ENCODE peak calls at places on chromosome 17, in four cellular contexts. L, X, T and M are unnamed samples.

GRCh38 chr17:17896746-17897145 is 60.0 kb upstream of the SREBF1 start:
- DNase-seq in L (no peak), X (no peak), T (no peak), M (peak)

GRCh38 chr17:48498168-48498840 is 32.5 kb downstream of the HOXB1 start:
- DNase-seq in L (no peak), X (no peak), T (no peak), M (no peak)

GRCh38 chr17:34822007-34822737 is 139.1 kb downstream of the CCT6B start:
- DNase-seq in L (no peak), X (no peak), T (no peak), M (no peak)

GRCh38 chr17:74917430-74917829 is 5.6 kb downstream of the USH1G start:
- DNase-seq in L (no peak), X (no peak), T (no peak), M (no peak)

GRCh38 chr17:44086364-44087311 is 16.1 kb downstream of the G6PC3 start:
- DNase-seq in L (no peak), X (peak), T (peak), M (no peak)

GRCh38 chr17:50133028-50133768 is 3.2 kb upstream of the SAMD14 start:
- DNase-seq in L (no peak), X (peak), T (no peak), M (peak)

GRCh38 chr17:38598536-38598935 is 7.2 kb downstream of the SRCIN1 start:
- DNase-seq in L (no peak), X (peak), T (no peak), M (no peak)

GRCh38 chr17:58328195-58329034 is at the start of gene TSPOAP1:
- DNase-seq in L (peak), X (no peak), T (no peak), M (peak)

GRCh38 chr17:74280093-74280513 is 6.1 kb downstream of the DNAI2 start:
- DNase-seq in L (no peak), X (no peak), T (no peak), M (no peak)

GRCh38 chr17:6555331-6556120 is 829 bp downstream of the PITPNM3 start:
- DNase-seq in L (peak), X (peak), T (peak), M (no peak)

GRCh38 chr17:33292981-33293867 is at the start of gene ASIC2:
- DNase-seq in L (peak), X (peak), T (no peak), M (peak)

GRCh38 chr17:21297026-21297520 is 12.6 kb downstream of the MAP2K3 start:
- DNase-seq in L (peak), X (no peak), T (no peak), M (no peak)

GRCh38 chr17:73365934-73366623 is 54.3 kb upstream of the CDC42EP4 start:
- DNase-seq in L (no peak), X (no peak), T (no peak), M (no peak)

GRCh38 chr17:4696432-4696796 is 7.5 kb downstream of the PELP1 start:
- DNase-seq in L (no peak), X (no peak), T (no peak), M (no peak)

GRCh38 chr17:79993390-79994221 is 42.1 kb downstream of the TBC1D16 start:
- DNase-seq in L (peak), X (peak), T (no peak), M (peak)

GRCh38 chr17:39576187-39576586 is 31.5 kb downstream of the NEUROD2 start:
- DNase-seq in L (no peak), X (no peak), T (no peak), M (no peak)